ENCODE peak calls at places on chromosomes 12 and 14, in seven cellular contexts. B is stomach; O is upper lobe of left lung; N is H7; V is WERI-Rb-1; C is tibial artery; E is CD4-positive, alpha-beta memory T cell. Z is an unnamed sample.

GRCh38 chr14:32421781-32422180 is 92.7 kb downstream of the AKAP6 start:
- DNase-seq in B (no peak), E (no peak), N (no peak), O (no peak), C (no peak), V (no peak), Z (no peak)

GRCh38 chr14:100695423-100695738 is 31.3 kb upstream of the DLK1 start:
- DNase-seq in B (no peak), E (no peak), O (no peak), C (no peak), V (no peak), N (peak), Z (no peak)

GRCh38 chr14:75249251-75249957 is 29.2 kb upstream of the FOS start:
- DNase-seq in C (no peak), B (peak), N (peak), E (peak), V (no peak), O (peak), Z (peak)

GRCh38 chr12:94326727-94327126 is 132.9 kb downstream of the CEP83 start:
- DNase-seq in C (no peak), E (no peak), O (no peak), B (no peak), V (no peak), N (no peak), Z (no peak)

GRCh38 chr12:79380402-79380801 is 310.4 kb downstream of the PAWR start:
- DNase-seq in V (no peak), B (no peak), N (no peak), E (no peak), C (no peak), O (no peak), Z (no peak)

GRCh38 chr12:1847411-1847810 is 27.0 kb downstream of the LRTM2 start:
- DNase-seq in B (no peak), C (no peak), N (peak), V (no peak), E (no peak), O (peak), Z (no peak)

GRCh38 chr14:33891700-33892099 is 59.2 kb downstream of the EGLN3 start:
- DNase-seq in C (no peak), E (no peak), O (no peak), N (no peak), V (no peak), B (no peak), Z (no peak)

GRCh38 chr14:56325251-56325839 is 207.1 kb downstream of the PELI2 start:
- DNase-seq in N (no peak), V (no peak), C (no peak), B (no peak), E (no peak), O (no peak), Z (no peak)

GRCh38 chr14:50527970-50528369 is 4.4 kb downstream of the MAP4K5 start:
- DNase-seq in O (no peak), E (no peak), N (no peak), V (no peak), C (no peak), B (no peak), Z (no peak)

GRCh38 chr14:98131406-98131805 is 1140.6 kb downstream of the BCL11B start:
- DNase-seq in B (no peak), E (no peak), O (no peak), V (no peak), C (no peak), N (no peak), Z (no peak)

GRCh38 chr14:75995372-75996041 is 9.9 kb downstream of the IFT43 start:
- DNase-seq in E (no peak), V (no peak), C (peak), B (no peak), N (no peak), O (no peak), Z (no peak)

GRCh38 chr14:61644834-61645233 is 50.5 kb upstream of the HIF1A start:
- DNase-seq in B (no peak), C (no peak), V (peak), O (no peak), E (no peak), N (peak), Z (no peak)

GRCh38 chr14:81453166-81453766 is 53.1 kb upstream of the STON2 start:
- DNase-seq in V (peak), C (peak), E (peak), O (peak), B (peak), N (peak), Z (no peak)

GRCh38 chr12:89571481-89572190 is 45.8 kb upstream of the POC1B start:
- DNase-seq in O (no peak), E (no peak), V (no peak), N (no peak), B (no peak), C (no peak), Z (no peak)

DNA sequence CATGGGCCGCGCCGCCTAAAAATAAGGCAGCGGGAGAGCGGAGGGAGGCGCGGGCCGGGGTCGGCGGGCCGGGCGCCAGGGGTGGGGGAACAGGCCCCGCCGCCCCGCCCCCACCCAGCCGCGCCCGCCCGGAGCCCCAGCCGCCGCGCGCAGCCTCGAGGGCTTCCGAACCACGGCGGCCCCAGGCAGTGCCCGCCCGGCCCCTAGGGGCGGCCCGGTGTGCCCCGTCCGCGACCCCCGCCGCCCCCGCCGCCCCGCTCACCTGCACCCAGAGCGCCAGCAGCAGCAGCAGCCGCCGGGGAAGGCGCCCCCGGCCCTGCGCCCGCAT is 519 bp downstream of the JAG2 start:
- DNase-seq in O (no peak), C (no peak), E (no peak), N (peak), V (no peak), B (no peak), Z (no peak)
- H3K4me3 ChIP-seq in O (peak), C (peak), E (peak), N (peak), V (peak), B (peak), Z (no peak)

DNA sequence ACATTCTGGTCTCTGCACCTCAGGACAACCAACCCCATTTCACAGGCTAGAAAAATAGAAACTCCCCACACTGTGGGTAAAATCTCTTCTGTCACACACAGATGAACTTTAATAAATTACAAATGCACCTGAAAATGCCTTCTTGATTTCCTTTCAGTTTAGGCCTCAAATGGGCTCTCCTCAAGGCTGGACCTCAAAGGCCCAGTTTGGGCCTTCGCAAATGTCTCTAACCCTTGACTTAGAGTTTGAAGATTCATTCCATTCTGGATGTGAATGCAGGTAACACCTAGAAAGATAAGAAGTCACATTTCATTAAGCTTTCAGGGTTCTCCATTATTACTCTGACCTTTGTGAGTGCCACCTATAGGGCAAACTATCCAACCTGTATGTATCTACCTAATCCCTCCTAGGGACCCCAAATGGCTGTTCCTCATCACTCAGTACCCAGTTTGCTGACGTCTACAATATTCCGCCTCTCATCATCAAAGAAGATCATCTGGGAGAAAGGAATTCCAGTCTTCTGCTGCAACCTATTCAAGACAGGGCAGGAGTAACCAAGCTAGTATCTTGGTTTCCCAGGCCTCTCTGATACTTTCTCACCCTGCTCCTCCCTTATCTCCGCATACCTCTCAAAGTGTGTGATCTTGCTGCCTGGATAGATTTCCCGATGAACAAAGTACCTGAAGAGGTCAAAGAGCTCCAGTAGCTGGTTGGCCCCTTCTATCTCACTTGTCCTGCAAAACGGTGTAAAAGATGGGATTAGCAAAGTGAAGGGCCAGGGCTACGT is 771 bp upstream of the CHMP4A start:
- DNase-seq in C (no peak), O (no peak), B (no peak), E (no peak), N (no peak), V (no peak), Z (no peak)
- H3K4me3 ChIP-seq in C (peak), O (peak), B (peak), E (peak), N (peak), V (peak), Z (peak)

DNA sequence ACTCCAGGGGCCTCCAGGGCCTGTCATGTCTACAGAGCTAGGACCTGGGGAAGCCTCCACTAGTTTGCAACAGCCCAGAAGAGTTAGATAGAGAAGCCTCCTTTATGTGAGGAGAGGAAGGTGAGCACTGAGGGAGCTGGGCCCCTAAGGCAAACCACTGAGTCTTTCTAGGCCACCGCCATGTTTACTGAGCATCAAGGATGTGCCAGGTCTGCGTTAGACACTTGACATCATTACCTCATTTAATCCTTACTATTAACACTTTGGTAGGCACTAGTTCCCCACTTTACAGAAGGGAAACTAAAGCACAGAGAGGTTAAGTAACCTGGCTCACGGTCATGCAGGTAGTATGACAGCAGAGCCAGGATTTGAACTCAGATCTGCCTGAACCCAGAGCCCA is 12.9 kb downstream of the CTDSP2 start:
- DNase-seq in C (no peak), N (no peak), B (no peak), O (no peak), E (no peak), V (no peak), Z (no peak)
- H3K4me3 ChIP-seq in C (peak), N (no peak), B (no peak), O (no peak), E (no peak), V (no peak), Z (no peak)

GRCh38 chr12:52151859-52152783 is 39.7 kb downstream of the KRT80 start:
- DNase-seq in N (peak), E (peak), B (peak), O (peak), C (peak), V (peak), Z (peak)
- H3K4me3 ChIP-seq in N (peak), E (no peak), B (peak), O (peak), C (peak), V (peak), Z (no peak)

GRCh38 chr12:69906411-69907216 is 81.6 kb downstream of the MYRFL start:
- DNase-seq in E (no peak), O (no peak), C (no peak), N (no peak), V (no peak), B (no peak), Z (peak)
- H3K4me3 ChIP-seq in E (no peak), O (no peak), C (no peak), N (no peak), V (no peak), B (no peak), Z (no peak)

GRCh38 chr12:81727387-81727786 is 31.8 kb downstream of the PPFIA2 start:
- DNase-seq in N (no peak), O (no peak), B (no peak), V (no peak), E (no peak), C (no peak), Z (no peak)

GRCh38 chr12:81723361-81723760 is 35.8 kb downstream of the PPFIA2 start:
- DNase-seq in E (no peak), V (no peak), O (no peak), B (no peak), N (no peak), C (no peak), Z (no peak)

GRCh38 chr12:81726634-81727033 is 32.5 kb downstream of the PPFIA2 start:
- DNase-seq in N (no peak), O (no peak), B (no peak), V (no peak), C (no peak), E (no peak), Z (no peak)

DNA sequence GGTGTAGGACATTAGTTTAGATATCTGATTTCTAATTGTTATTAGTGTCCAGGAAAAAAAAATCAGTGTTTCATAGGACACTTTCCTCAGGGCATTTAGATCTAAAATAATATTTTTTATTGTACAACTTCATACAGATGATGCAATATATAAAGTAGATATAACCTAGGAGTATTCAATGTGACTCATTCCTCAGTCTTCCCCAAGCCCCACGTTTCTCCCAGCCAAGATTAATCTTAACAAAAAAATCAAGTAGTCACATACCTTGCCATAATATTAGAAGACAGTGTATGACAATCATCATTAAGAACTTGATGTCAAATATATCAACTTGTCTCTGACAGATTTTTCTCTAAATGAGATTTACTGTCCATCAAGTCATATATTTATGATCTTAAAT is 37.1 kb downstream of the PPFIA2 start:
- DNase-seq in O (no peak), C (no peak), V (no peak), B (no peak), E (no peak), N (no peak), Z (no peak)
- H3K4me3 ChIP-seq in O (no peak), C (no peak), V (no peak), B (no peak), E (no peak), N (no peak), Z (no peak)

GRCh38 chr12:92138626-92139025 is 7.0 kb downstream of the BTG1 start:
- DNase-seq in V (no peak), O (no peak), B (no peak), E (no peak), C (no peak), N (no peak), Z (no peak)
- H3K4me3 ChIP-seq in V (no peak), O (peak), B (peak), E (peak), C (peak), N (no peak), Z (peak)